ENCODE peak calls at places on chromosomes 1 and 21, in ten cellular contexts. Y is foreskin fibroblast; X is neural progenitor cell; J is thyroid gland; O is lower lobe of right lung; B is fibroblast of villous mesenchyme; H is CD8-positive, alpha-beta T cell; K is A673; V is aorta; Q is tibial nerve. I is an unnamed sample.

GRCh38 chr1:203122159-203122558 is 5.4 kb upstream of the ADORA1 start:
- DNase-seq in Y (no peak), X (no peak), J (no peak), O (no peak), B (no peak), H (no peak), K (no peak), V (no peak), Q (no peak), I (no peak)

GRCh38 chr1:112938188-112938587 is 17.8 kb downstream of the SLC16A1 start:
- DNase-seq in Y (no peak), X (no peak), J (no peak), O (no peak), B (peak; percentile 40), H (no peak), K (no peak), V (no peak), Q (no peak), I (no peak)

GRCh38 chr1:192809286-192810252 is 730 bp downstream of the RGS2 start:
- DNase-seq in Y (peak; percentile 47), X (peak; percentile 61), J (no peak), O (peak; percentile 59), B (peak; percentile 54), H (peak; percentile 26), K (peak; percentile 68), V (no peak), Q (peak; percentile 41), I (no peak)

GRCh38 chr21:35921471-35921870 is 138.9 kb downstream of the SETD4 start:
- DNase-seq in Y (no peak), X (no peak), J (no peak), O (no peak), B (no peak), H (no peak), K (no peak), V (no peak), Q (no peak), I (no peak)

GRCh38 chr1:36342426-36343185 is 19.2 kb upstream of the EVA1B start:
- DNase-seq in Y (peak; percentile 77), X (peak; percentile 62), J (peak; percentile 59), O (peak; percentile 70), B (peak; percentile 60), H (peak; percentile 40), K (no peak), V (peak; percentile 87), Q (peak; percentile 44), I (no peak)

GRCh38 chr1:183783342-183783741 is 21.6 kb upstream of the RGL1 start:
- DNase-seq in Y (peak; percentile 54), X (no peak), J (no peak), O (no peak), B (no peak), H (no peak), K (peak; percentile 76), V (no peak), Q (no peak), I (no peak)

GRCh38 chr1:240244968-240245628 is 153.4 kb downstream of the FMN2 start:
- DNase-seq in Y (peak; percentile 95), X (no peak), J (no peak), O (no peak), B (peak; percentile 62), H (no peak), K (no peak), V (no peak), Q (no peak), I (peak; percentile 79)

GRCh38 chr1:10772711-10773110 is 23.7 kb downstream of the CASZ1 start:
- DNase-seq in Y (no peak), X (no peak), J (no peak), O (peak; percentile 28), B (no peak), H (no peak), K (no peak), V (peak; percentile 42), Q (no peak), I (no peak)

GRCh38 chr1:11788549-11789053 is 17.2 kb downstream of the MTHFR start:
- DNase-seq in Y (no peak), X (peak; percentile 1), J (peak; percentile 75), O (peak; percentile 58), B (no peak), H (no peak), K (no peak), V (peak; percentile 73), Q (no peak), I (no peak)

DNA sequence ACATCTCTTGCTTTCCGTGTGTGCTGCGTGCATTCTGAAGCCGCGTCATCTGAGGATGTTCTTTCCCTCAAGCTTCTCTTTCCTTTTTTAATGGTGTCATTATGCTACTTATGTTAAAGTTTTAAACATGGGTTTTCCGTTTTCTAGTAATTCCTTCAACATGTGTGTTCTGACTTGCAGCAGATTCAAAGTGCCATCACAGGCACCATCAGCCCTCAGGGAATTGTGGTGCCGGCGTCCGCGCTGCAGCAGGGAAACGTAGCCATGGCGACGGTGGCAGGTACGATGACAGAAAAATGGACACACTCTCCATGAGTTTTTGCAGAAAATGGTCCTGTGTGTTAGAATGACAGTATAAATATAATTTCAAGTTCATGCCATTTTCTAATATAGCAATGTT is 42.4 kb downstream of the PKNOX1 start:
- DNase-seq in Y (no peak), X (no peak), J (no peak), O (no peak), B (no peak), H (no peak), K (no peak), V (no peak), Q (no peak), I (no peak)
- H3K4me3 ChIP-seq in Y (no peak overlapping the region), X (no peak overlapping the region), J (no peak overlapping the region), O (no peak overlapping the region), B (no peak overlapping the region), H (no peak overlapping the region), K (no peak overlapping the region), V (no peak overlapping the region), Q (no peak overlapping the region), I (no peak overlapping the region)

DNA sequence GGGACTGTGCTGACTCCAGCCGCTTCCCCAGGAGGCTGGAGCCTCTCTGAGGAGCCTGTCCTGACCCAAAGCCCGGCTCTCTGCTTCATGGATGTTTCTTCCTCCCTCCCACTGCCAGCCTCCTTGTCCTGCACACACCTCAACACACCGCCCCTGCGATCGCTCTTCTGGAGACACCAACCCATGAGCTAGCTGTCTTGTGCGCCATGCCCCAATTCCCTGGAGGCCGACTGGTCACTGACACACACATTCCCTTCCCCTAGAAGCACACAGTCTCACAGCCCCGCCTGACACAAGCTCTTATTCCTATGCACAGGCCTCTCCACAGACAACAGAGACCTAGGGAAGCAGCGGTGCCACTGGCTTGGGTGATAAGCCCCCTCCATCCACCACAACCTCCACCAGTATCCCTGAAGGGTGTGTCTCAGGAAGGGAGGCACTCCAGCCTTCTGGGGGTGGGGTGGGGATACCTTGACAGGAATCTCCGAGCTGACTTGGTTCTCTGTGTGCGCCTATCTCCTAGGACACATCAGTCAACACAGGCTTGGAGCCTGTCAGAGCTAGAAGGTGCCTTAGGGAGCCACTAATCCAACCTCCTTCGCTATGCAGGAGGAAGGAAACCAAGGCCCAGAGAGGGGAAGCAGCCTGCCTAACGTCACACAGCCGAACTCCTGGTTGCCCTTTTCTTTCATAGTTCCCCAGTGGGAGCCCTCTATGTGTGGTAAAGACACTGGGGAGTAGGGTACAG is 31.1 kb downstream of the AHDC1 start:
- DNase-seq in Y (no peak), X (peak; percentile 65), J (peak; percentile 78), O (no peak), B (peak; percentile 41), H (no peak), K (no peak), V (peak; percentile 90), Q (no peak), I (no peak)
- H3K4me3 ChIP-seq in Y (no peak overlapping the region), X (peak overlapping the region; percentile 36), J (no peak overlapping the region), O (no peak overlapping the region), B (no peak overlapping the region), H (no peak overlapping the region), K (no peak overlapping the region), V (no peak overlapping the region), Q (no peak overlapping the region), I (no peak overlapping the region)

DNA sequence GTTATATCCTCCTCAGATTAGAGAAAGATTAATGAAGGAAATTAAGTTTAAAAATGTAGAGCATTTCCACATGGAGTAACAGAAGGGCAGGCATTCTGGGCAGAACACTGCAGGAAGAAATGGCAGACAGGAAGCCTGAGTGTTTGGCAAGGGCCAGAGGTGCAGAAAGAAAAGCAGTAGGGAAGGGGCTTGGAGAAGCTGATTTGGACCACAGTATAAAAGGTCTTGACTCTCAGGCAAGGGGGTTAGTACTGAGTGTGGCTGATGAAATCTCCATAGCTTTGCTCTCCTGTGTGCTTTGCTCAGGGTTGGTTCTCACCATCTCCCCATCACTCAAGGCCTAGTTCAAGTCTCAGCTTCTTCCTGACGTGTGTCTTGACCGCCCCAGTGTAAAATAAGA is 80.2 kb downstream of the SLC45A1 start:
- DNase-seq in Y (no peak), X (no peak), J (no peak), O (no peak), B (no peak), H (no peak), K (no peak), V (no peak), Q (no peak), I (no peak)
- H3K4me3 ChIP-seq in Y (no peak overlapping the region), X (no peak overlapping the region), J (no peak overlapping the region), O (no peak overlapping the region), B (no peak overlapping the region), H (no peak overlapping the region), K (no peak overlapping the region), V (no peak overlapping the region), Q (no peak overlapping the region), I (no peak overlapping the region)

GRCh38 chr21:31442339-31442738 is 98.3 kb upstream of the TIAM1 start:
- DNase-seq in Y (no peak), X (no peak), J (no peak), O (no peak), B (no peak), H (no peak), K (no peak), V (no peak), Q (no peak), I (no peak)

GRCh38 chr21:31446206-31446900 is 102.3 kb upstream of the TIAM1 start:
- DNase-seq in Y (no peak), X (no peak), J (no peak), O (no peak), B (no peak), H (peak; percentile 33), K (no peak), V (no peak), Q (no peak), I (no peak)

GRCh38 chr21:31449912-31450535 is 106.0 kb upstream of the TIAM1 start:
- DNase-seq in Y (no peak), X (no peak), J (no peak), O (no peak), B (no peak), H (no peak), K (no peak), V (no peak), Q (no peak), I (no peak)

GRCh38 chr21:31447477-31447876 is 103.4 kb upstream of the TIAM1 start:
- DNase-seq in Y (no peak), X (no peak), J (no peak), O (no peak), B (no peak), H (no peak), K (no peak), V (no peak), Q (no peak), I (no peak)

GRCh38 chr21:31444061-31444460 is 100.0 kb upstream of the TIAM1 start:
- DNase-seq in Y (no peak), X (no peak), J (no peak), O (no peak), B (peak; percentile 15), H (no peak), K (no peak), V (no peak), Q (peak; percentile 11), I (no peak)
- H3K4me3 ChIP-seq in Y (no peak overlapping the region), X (no peak overlapping the region), J (no peak overlapping the region), O (no peak overlapping the region), B (no peak overlapping the region), H (no peak overlapping the region), K (no peak overlapping the region), V (no peak overlapping the region), Q (no peak overlapping the region), I (no peak overlapping the region)